ENCODE peak calls at places on chromosome 16, in nine cellular contexts. One of them, this sample, is unnamed.

GRCh38 chr16:24539850-24540484 is 601 bp downstream of the RBBP6 start:
- DNase-seq in amniotic epithelial cell: peak; percentile 32
- DNase-seq in lower leg skin: peak; percentile 93
- DNase-seq in activated T-cell treated with anti-CD3 and anti-CD28 coated beads for 4 hours: peak; percentile 28
- DNase-seq in effector CD4-positive, alpha-beta T cell: peak; percentile 35
- DNase-seq in mesendoderm: no peak
- DNase-seq in nucleus accumbens: no peak
- DNase-seq in pancreas: peak; percentile 85
- DNase-seq in CD8-positive, alpha-beta memory T cell: peak; percentile 74
- DNase-seq in this sample: peak; percentile 64

GRCh38 chr16:24013733-24014645 is 178.2 kb downstream of the PRKCB start:
- DNase-seq in amniotic epithelial cell: no peak
- DNase-seq in lower leg skin: no peak
- DNase-seq in activated T-cell treated with anti-CD3 and anti-CD28 coated beads for 4 hours: peak; percentile 8
- DNase-seq in effector CD4-positive, alpha-beta T cell: peak; percentile 29
- DNase-seq in mesendoderm: no peak
- DNase-seq in nucleus accumbens: no peak
- DNase-seq in pancreas: no peak
- DNase-seq in CD8-positive, alpha-beta memory T cell: peak; percentile 86
- DNase-seq in this sample: peak; percentile 93

GRCh38 chr16:50797456-50797855 is 55.6 kb downstream of the CYLD start:
- DNase-seq in amniotic epithelial cell: peak; percentile 11
- DNase-seq in lower leg skin: no peak
- DNase-seq in activated T-cell treated with anti-CD3 and anti-CD28 coated beads for 4 hours: no peak
- DNase-seq in effector CD4-positive, alpha-beta T cell: no peak
- DNase-seq in mesendoderm: no peak
- DNase-seq in nucleus accumbens: no peak
- DNase-seq in pancreas: no peak
- DNase-seq in CD8-positive, alpha-beta memory T cell: no peak
- DNase-seq in this sample: no peak

GRCh38 chr16:72244853-72245252 is 72.9 kb upstream of the PMFBP1 start:
- DNase-seq in amniotic epithelial cell: no peak
- DNase-seq in lower leg skin: no peak
- DNase-seq in activated T-cell treated with anti-CD3 and anti-CD28 coated beads for 4 hours: no peak
- DNase-seq in effector CD4-positive, alpha-beta T cell: no peak
- DNase-seq in mesendoderm: no peak
- DNase-seq in nucleus accumbens: no peak
- DNase-seq in pancreas: no peak
- DNase-seq in CD8-positive, alpha-beta memory T cell: no peak
- DNase-seq in this sample: no peak

GRCh38 chr16:11349599-11350276 is 4.5 kb downstream of the RMI2 start:
- DNase-seq in amniotic epithelial cell: no peak
- DNase-seq in lower leg skin: peak; percentile 96
- DNase-seq in activated T-cell treated with anti-CD3 and anti-CD28 coated beads for 4 hours: no peak
- DNase-seq in effector CD4-positive, alpha-beta T cell: no peak
- DNase-seq in mesendoderm: no peak
- DNase-seq in nucleus accumbens: peak; percentile 9
- DNase-seq in pancreas: no peak
- DNase-seq in CD8-positive, alpha-beta memory T cell: no peak
- DNase-seq in this sample: peak; percentile 72

GRCh38 chr16:67934306-67935095 is 2.1 kb downstream of the PSMB10 start:
- DNase-seq in amniotic epithelial cell: no peak
- DNase-seq in lower leg skin: peak; percentile 87
- DNase-seq in activated T-cell treated with anti-CD3 and anti-CD28 coated beads for 4 hours: no peak
- DNase-seq in effector CD4-positive, alpha-beta T cell: no peak
- DNase-seq in mesendoderm: no peak
- DNase-seq in nucleus accumbens: no peak
- DNase-seq in pancreas: no peak
- DNase-seq in CD8-positive, alpha-beta memory T cell: no peak
- DNase-seq in this sample: peak; percentile 28

GRCh38 chr16:24999856-25000447 is 15.2 kb downstream of the ARHGAP17 start:
- DNase-seq in amniotic epithelial cell: peak; percentile 50
- DNase-seq in lower leg skin: no peak
- DNase-seq in activated T-cell treated with anti-CD3 and anti-CD28 coated beads for 4 hours: no peak
- DNase-seq in effector CD4-positive, alpha-beta T cell: no peak
- DNase-seq in mesendoderm: peak; percentile 42
- DNase-seq in nucleus accumbens: no peak
- DNase-seq in pancreas: no peak
- DNase-seq in CD8-positive, alpha-beta memory T cell: no peak
- DNase-seq in this sample: no peak

GRCh38 chr16:84514874-84515835 is 10.7 kb upstream of the MEAK7 start:
- DNase-seq in amniotic epithelial cell: no peak
- DNase-seq in lower leg skin: no peak
- DNase-seq in activated T-cell treated with anti-CD3 and anti-CD28 coated beads for 4 hours: peak; percentile 63
- DNase-seq in effector CD4-positive, alpha-beta T cell: peak; percentile 74
- DNase-seq in mesendoderm: no peak
- DNase-seq in nucleus accumbens: no peak
- DNase-seq in pancreas: no peak
- DNase-seq in CD8-positive, alpha-beta memory T cell: peak; percentile 94
- DNase-seq in this sample: peak; percentile 67

GRCh38 chr16:73171380-73171779 is 123.5 kb upstream of the ZFHX3 start:
- DNase-seq in amniotic epithelial cell: no peak
- DNase-seq in lower leg skin: no peak
- DNase-seq in activated T-cell treated with anti-CD3 and anti-CD28 coated beads for 4 hours: no peak
- DNase-seq in effector CD4-positive, alpha-beta T cell: no peak
- DNase-seq in mesendoderm: peak; percentile 76
- DNase-seq in nucleus accumbens: no peak
- DNase-seq in pancreas: no peak
- DNase-seq in CD8-positive, alpha-beta memory T cell: no peak
- DNase-seq in this sample: no peak

GRCh38 chr16:65062736-65063583 is 58.9 kb downstream of the CDH11 start:
- DNase-seq in amniotic epithelial cell: no peak
- DNase-seq in lower leg skin: no peak
- DNase-seq in activated T-cell treated with anti-CD3 and anti-CD28 coated beads for 4 hours: no peak
- DNase-seq in effector CD4-positive, alpha-beta T cell: no peak
- DNase-seq in mesendoderm: no peak
- DNase-seq in nucleus accumbens: no peak
- DNase-seq in pancreas: no peak
- DNase-seq in CD8-positive, alpha-beta memory T cell: no peak
- DNase-seq in this sample: no peak

GRCh38 chr16:67676516-67676915 is 9.9 kb downstream of the C16orf86 start:
- DNase-seq in amniotic epithelial cell: no peak
- DNase-seq in lower leg skin: no peak
- DNase-seq in activated T-cell treated with anti-CD3 and anti-CD28 coated beads for 4 hours: no peak
- DNase-seq in effector CD4-positive, alpha-beta T cell: no peak
- DNase-seq in mesendoderm: no peak
- DNase-seq in nucleus accumbens: no peak
- DNase-seq in pancreas: no peak
- DNase-seq in CD8-positive, alpha-beta memory T cell: no peak
- DNase-seq in this sample: no peak

GRCh38 chr16:8929086-8929748 is 34.5 kb downstream of the USP7 start:
- DNase-seq in amniotic epithelial cell: no peak
- DNase-seq in lower leg skin: no peak
- DNase-seq in activated T-cell treated with anti-CD3 and anti-CD28 coated beads for 4 hours: no peak
- DNase-seq in effector CD4-positive, alpha-beta T cell: no peak
- DNase-seq in mesendoderm: no peak
- DNase-seq in nucleus accumbens: no peak
- DNase-seq in pancreas: no peak
- DNase-seq in CD8-positive, alpha-beta memory T cell: no peak
- DNase-seq in this sample: no peak

GRCh38 chr16:9033125-9033830 is 58.2 kb upstream of the HAPSTR1 start:
- DNase-seq in amniotic epithelial cell: peak; percentile 86
- DNase-seq in lower leg skin: no peak
- DNase-seq in activated T-cell treated with anti-CD3 and anti-CD28 coated beads for 4 hours: no peak
- DNase-seq in effector CD4-positive, alpha-beta T cell: no peak
- DNase-seq in mesendoderm: peak; percentile 91
- DNase-seq in nucleus accumbens: no peak
- DNase-seq in pancreas: no peak
- DNase-seq in CD8-positive, alpha-beta memory T cell: no peak
- DNase-seq in this sample: no peak

GRCh38 chr16:24635900-24636610 is 93.4 kb upstream of the TNRC6A start:
- DNase-seq in amniotic epithelial cell: peak; percentile 93
- DNase-seq in lower leg skin: peak; percentile 95
- DNase-seq in activated T-cell treated with anti-CD3 and anti-CD28 coated beads for 4 hours: no peak
- DNase-seq in effector CD4-positive, alpha-beta T cell: no peak
- DNase-seq in mesendoderm: no peak
- DNase-seq in nucleus accumbens: no peak
- DNase-seq in pancreas: peak; percentile 83
- DNase-seq in CD8-positive, alpha-beta memory T cell: no peak
- DNase-seq in this sample: no peak

GRCh38 chr16:87604572-87605135 is 2.3 kb downstream of the JPH3 start:
- DNase-seq in amniotic epithelial cell: no peak
- DNase-seq in lower leg skin: no peak
- DNase-seq in activated T-cell treated with anti-CD3 and anti-CD28 coated beads for 4 hours: no peak
- DNase-seq in effector CD4-positive, alpha-beta T cell: no peak
- DNase-seq in mesendoderm: no peak
- DNase-seq in nucleus accumbens: no peak
- DNase-seq in pancreas: no peak
- DNase-seq in CD8-positive, alpha-beta memory T cell: no peak
- DNase-seq in this sample: no peak

GRCh38 chr16:725463-726187 is 618 bp downstream of the CCDC78 start:
- DNase-seq in amniotic epithelial cell: no peak
- DNase-seq in lower leg skin: no peak
- DNase-seq in activated T-cell treated with anti-CD3 and anti-CD28 coated beads for 4 hours: no peak
- DNase-seq in effector CD4-positive, alpha-beta T cell: no peak
- DNase-seq in mesendoderm: no peak
- DNase-seq in nucleus accumbens: no peak
- DNase-seq in pancreas: no peak
- DNase-seq in CD8-positive, alpha-beta memory T cell: no peak
- DNase-seq in this sample: no peak

GRCh38 chr16:31365131-31365865 is 10.3 kb downstream of the ITGAX start:
- DNase-seq in amniotic epithelial cell: no peak
- DNase-seq in lower leg skin: no peak
- DNase-seq in activated T-cell treated with anti-CD3 and anti-CD28 coated beads for 4 hours: no peak
- DNase-seq in effector CD4-positive, alpha-beta T cell: no peak
- DNase-seq in mesendoderm: no peak
- DNase-seq in nucleus accumbens: no peak
- DNase-seq in pancreas: peak; percentile 3
- DNase-seq in CD8-positive, alpha-beta memory T cell: no peak
- DNase-seq in this sample: no peak

GRCh38 chr16:28935333-28935732 is 3.6 kb downstream of the CD19 start:
- DNase-seq in amniotic epithelial cell: no peak
- DNase-seq in lower leg skin: no peak
- DNase-seq in activated T-cell treated with anti-CD3 and anti-CD28 coated beads for 4 hours: no peak
- DNase-seq in effector CD4-positive, alpha-beta T cell: no peak
- DNase-seq in mesendoderm: no peak
- DNase-seq in nucleus accumbens: no peak
- DNase-seq in pancreas: no peak
- DNase-seq in CD8-positive, alpha-beta memory T cell: no peak
- DNase-seq in this sample: no peak

GRCh38 chr16:69935278-69935711 is 15.8 kb upstream of the CLEC18A start:
- DNase-seq in amniotic epithelial cell: no peak
- DNase-seq in lower leg skin: no peak
- DNase-seq in activated T-cell treated with anti-CD3 and anti-CD28 coated beads for 4 hours: no peak
- DNase-seq in effector CD4-positive, alpha-beta T cell: no peak
- DNase-seq in mesendoderm: no peak
- DNase-seq in nucleus accumbens: no peak
- DNase-seq in pancreas: no peak
- DNase-seq in CD8-positive, alpha-beta memory T cell: no peak
- DNase-seq in this sample: no peak

GRCh38 chr16:3706253-3707145 is 10.8 kb downstream of the TRAP1 start:
- DNase-seq in amniotic epithelial cell: no peak
- DNase-seq in lower leg skin: no peak
- DNase-seq in activated T-cell treated with anti-CD3 and anti-CD28 coated beads for 4 hours: no peak
- DNase-seq in effector CD4-positive, alpha-beta T cell: no peak
- DNase-seq in mesendoderm: peak; percentile 57
- DNase-seq in nucleus accumbens: no peak
- DNase-seq in pancreas: no peak
- DNase-seq in CD8-positive, alpha-beta memory T cell: no peak
- DNase-seq in this sample: no peak

GRCh38 chr16:66383551-66383950 is 17.1 kb downstream of the CDH5 start:
- DNase-seq in amniotic epithelial cell: no peak
- DNase-seq in lower leg skin: no peak
- DNase-seq in activated T-cell treated with anti-CD3 and anti-CD28 coated beads for 4 hours: no peak
- DNase-seq in effector CD4-positive, alpha-beta T cell: no peak
- DNase-seq in mesendoderm: no peak
- DNase-seq in nucleus accumbens: no peak
- DNase-seq in pancreas: no peak
- DNase-seq in CD8-positive, alpha-beta memory T cell: no peak
- DNase-seq in this sample: peak; percentile 28

GRCh38 chr16:66824006-66824405 is 6.8 kb downstream of the NAE1 start:
- DNase-seq in amniotic epithelial cell: peak; percentile 37
- DNase-seq in lower leg skin: no peak
- DNase-seq in activated T-cell treated with anti-CD3 and anti-CD28 coated beads for 4 hours: no peak
- DNase-seq in effector CD4-positive, alpha-beta T cell: no peak
- DNase-seq in mesendoderm: no peak
- DNase-seq in nucleus accumbens: no peak
- DNase-seq in pancreas: no peak
- DNase-seq in CD8-positive, alpha-beta memory T cell: no peak
- DNase-seq in this sample: no peak

GRCh38 chr16:27446721-27447120 is 44.7 kb downstream of the IL21R start:
- DNase-seq in amniotic epithelial cell: no peak
- DNase-seq in lower leg skin: no peak
- DNase-seq in activated T-cell treated with anti-CD3 and anti-CD28 coated beads for 4 hours: peak; percentile 55
- DNase-seq in effector CD4-positive, alpha-beta T cell: peak; percentile 78
- DNase-seq in mesendoderm: no peak
- DNase-seq in nucleus accumbens: no peak
- DNase-seq in pancreas: peak; percentile 37
- DNase-seq in CD8-positive, alpha-beta memory T cell: peak; percentile 95
- DNase-seq in this sample: no peak

GRCh38 chr16:2912330-2913199 is 834 bp downstream of the FLYWCH1 start:
- DNase-seq in amniotic epithelial cell: peak; percentile 69
- DNase-seq in lower leg skin: peak; percentile 90
- DNase-seq in activated T-cell treated with anti-CD3 and anti-CD28 coated beads for 4 hours: no peak
- DNase-seq in effector CD4-positive, alpha-beta T cell: peak; percentile 21
- DNase-seq in mesendoderm: peak; percentile 22
- DNase-seq in nucleus accumbens: peak; percentile 20
- DNase-seq in pancreas: peak; percentile 66
- DNase-seq in CD8-positive, alpha-beta memory T cell: no peak
- DNase-seq in this sample: no peak

GRCh38 chr16:53775821-53776431 is 72.0 kb downstream of the FTO start:
- DNase-seq in amniotic epithelial cell: peak; percentile 99
- DNase-seq in lower leg skin: no peak
- DNase-seq in activated T-cell treated with anti-CD3 and anti-CD28 coated beads for 4 hours: no peak
- DNase-seq in effector CD4-positive, alpha-beta T cell: no peak
- DNase-seq in mesendoderm: peak; percentile 88
- DNase-seq in nucleus accumbens: no peak
- DNase-seq in pancreas: no peak
- DNase-seq in CD8-positive, alpha-beta memory T cell: no peak
- DNase-seq in this sample: no peak

This sample was measured in CD14-positive monocyte.